ENCODE peak calls at places on chromosome 1, in five cellular contexts. One of them, this sample, is unnamed.

GRCh38 chr1:9169601-9170137 is 40.8 kb upstream of the GPR157 start:
- DNase-seq in stimulated activated CD4-positive, alpha-beta T cell treated with anti-CD3 and anti-CD28 coated beads, Interleukin-4, amount 100 ng/mL, for 4 hours: no peak
- DNase-seq in NCI-H1105 treated with DMSO at 0.1 percent for 48 hours: no peak
- DNase-seq in COR-L47: no peak
- DNase-seq in iris pigment epithelial cell: peak
- DNase-seq in this sample: no peak

GRCh38 chr1:223345720-223346119 is 18.3 kb downstream of the SUSD4 start:
- DNase-seq in stimulated activated CD4-positive, alpha-beta T cell treated with anti-CD3 and anti-CD28 coated beads, Interleukin-4, amount 100 ng/mL, for 4 hours: no peak
- DNase-seq in NCI-H1105 treated with DMSO at 0.1 percent for 48 hours: no peak
- DNase-seq in COR-L47: no peak
- DNase-seq in iris pigment epithelial cell: no peak
- DNase-seq in this sample: no peak

GRCh38 chr1:151199860-151200581 is 1.7 kb downstream of the PIP5K1A start:
- DNase-seq in stimulated activated CD4-positive, alpha-beta T cell treated with anti-CD3 and anti-CD28 coated beads, Interleukin-4, amount 100 ng/mL, for 4 hours: peak
- DNase-seq in NCI-H1105 treated with DMSO at 0.1 percent for 48 hours: no peak
- DNase-seq in COR-L47: no peak
- DNase-seq in iris pigment epithelial cell: peak
- DNase-seq in this sample: no peak

GRCh38 chr1:116518400-116518799 is 52.4 kb downstream of the CD58 start:
- DNase-seq in stimulated activated CD4-positive, alpha-beta T cell treated with anti-CD3 and anti-CD28 coated beads, Interleukin-4, amount 100 ng/mL, for 4 hours: no peak
- DNase-seq in NCI-H1105 treated with DMSO at 0.1 percent for 48 hours: no peak
- DNase-seq in COR-L47: no peak
- DNase-seq in iris pigment epithelial cell: no peak
- DNase-seq in this sample: no peak

GRCh38 chr1:66739401-66740157 is 12.7 kb upstream of the DYNLT5 start:
- DNase-seq in stimulated activated CD4-positive, alpha-beta T cell treated with anti-CD3 and anti-CD28 coated beads, Interleukin-4, amount 100 ng/mL, for 4 hours: no peak
- DNase-seq in NCI-H1105 treated with DMSO at 0.1 percent for 48 hours: no peak
- DNase-seq in COR-L47: no peak
- DNase-seq in iris pigment epithelial cell: no peak
- DNase-seq in this sample: no peak

GRCh38 chr1:21098186-21098915 is 78.3 kb downstream of the EIF4G3 start:
- DNase-seq in stimulated activated CD4-positive, alpha-beta T cell treated with anti-CD3 and anti-CD28 coated beads, Interleukin-4, amount 100 ng/mL, for 4 hours: no peak
- DNase-seq in NCI-H1105 treated with DMSO at 0.1 percent for 48 hours: no peak
- DNase-seq in COR-L47: no peak
- DNase-seq in iris pigment epithelial cell: no peak
- DNase-seq in this sample: no peak

GRCh38 chr1:55507578-55507931 is 292.4 kb upstream of the USP24 start:
- DNase-seq in stimulated activated CD4-positive, alpha-beta T cell treated with anti-CD3 and anti-CD28 coated beads, Interleukin-4, amount 100 ng/mL, for 4 hours: no peak
- DNase-seq in NCI-H1105 treated with DMSO at 0.1 percent for 48 hours: no peak
- DNase-seq in COR-L47: no peak
- DNase-seq in iris pigment epithelial cell: no peak
- DNase-seq in this sample: no peak

GRCh38 chr1:218304281-218305039 is 19.4 kb downstream of the RRP15 start:
- DNase-seq in stimulated activated CD4-positive, alpha-beta T cell treated with anti-CD3 and anti-CD28 coated beads, Interleukin-4, amount 100 ng/mL, for 4 hours: no peak
- DNase-seq in NCI-H1105 treated with DMSO at 0.1 percent for 48 hours: peak
- DNase-seq in COR-L47: peak
- DNase-seq in iris pigment epithelial cell: peak
- DNase-seq in this sample: no peak

GRCh38 chr1:235404190-235404589 is 37.0 kb downstream of the TBCE start:
- DNase-seq in stimulated activated CD4-positive, alpha-beta T cell treated with anti-CD3 and anti-CD28 coated beads, Interleukin-4, amount 100 ng/mL, for 4 hours: no peak
- DNase-seq in NCI-H1105 treated with DMSO at 0.1 percent for 48 hours: no peak
- DNase-seq in COR-L47: no peak
- DNase-seq in iris pigment epithelial cell: peak
- DNase-seq in this sample: no peak

GRCh38 chr1:156896490-156897033 is 3.0 kb downstream of the PEAR1 start:
- DNase-seq in stimulated activated CD4-positive, alpha-beta T cell treated with anti-CD3 and anti-CD28 coated beads, Interleukin-4, amount 100 ng/mL, for 4 hours: no peak
- DNase-seq in NCI-H1105 treated with DMSO at 0.1 percent for 48 hours: no peak
- DNase-seq in COR-L47: no peak
- DNase-seq in iris pigment epithelial cell: peak
- DNase-seq in this sample: no peak

GRCh38 chr1:150981177-150981804 is 801 bp upstream of the ANXA9 start:
- DNase-seq in stimulated activated CD4-positive, alpha-beta T cell treated with anti-CD3 and anti-CD28 coated beads, Interleukin-4, amount 100 ng/mL, for 4 hours: no peak
- DNase-seq in NCI-H1105 treated with DMSO at 0.1 percent for 48 hours: peak
- DNase-seq in COR-L47: peak
- DNase-seq in iris pigment epithelial cell: no peak
- DNase-seq in this sample: no peak

This sample was measured in stimulated activated naive B cell treated with anti-CD40 and anti-IgM and Interleukin-4, amounts not matched to agents 10 μg/mL and 1 μg/mL and 100 μg/mL, for 72 hours.